ENCODE peak calls at places on chromosome 21, in eight cellular contexts. V is mammary epithelial cell; Q is ascending aorta; D is CD8-positive, alpha-beta T cell; N is GM06990; A is GM23338; R is heart right ventricle; E is fibroblast of mammary gland. C is an unnamed sample.

GRCh38 chr21:31218830-31219608 is 125.0 kb downstream of the TIAM1 start:
- DNase-seq in V (peak; percentile 92), Q (no peak), D (no peak), N (no peak), A (no peak), R (peak; percentile 26), E (peak; percentile 93), C (peak; percentile 61)

GRCh38 chr21:29221259-29221744 is 77.4 kb upstream of the BACH1 start:
- DNase-seq in V (no peak), Q (no peak), D (no peak), N (no peak), A (no peak), R (no peak), E (no peak), C (peak; percentile 26)

GRCh38 chr21:40938078-40938477 is 91.1 kb upstream of the DSCAM start:
- DNase-seq in V (no peak), Q (no peak), D (no peak), N (no peak), A (no peak), R (no peak), E (no peak), C (no peak)

GRCh38 chr21:36079010-36079649 is 9.3 kb downstream of the CBR1 start:
- DNase-seq in V (no peak), Q (no peak), D (no peak), N (peak; percentile 31), A (no peak), R (no peak), E (no peak), C (no peak)

GRCh38 chr21:36695671-36696389 is 3.1 kb upstream of the SIM2 start:
- DNase-seq in V (no peak), Q (no peak), D (no peak), N (no peak), A (peak; percentile 87), R (no peak), E (no peak), C (no peak)

GRCh38 chr21:26079376-26079775 is 91.2 kb downstream of the APP start:
- DNase-seq in V (no peak), Q (no peak), D (no peak), N (no peak), A (no peak), R (no peak), E (no peak), C (peak; percentile 37)

GRCh38 chr21:17438642-17439041 is 74.2 kb upstream of the CXADR start:
- DNase-seq in V (no peak), Q (no peak), D (no peak), N (no peak), A (peak; percentile 72), R (no peak), E (no peak), C (no peak)

GRCh38 chr21:43805275-43805800 is 16.0 kb downstream of the RRP1 start:
- DNase-seq in V (no peak), Q (no peak), D (no peak), N (peak; percentile 89), A (no peak), R (no peak), E (no peak), C (no peak)

GRCh38 chr21:44375686-44376320 is 22.4 kb downstream of the TRPM2 start:
- DNase-seq in V (no peak), Q (no peak), D (no peak), N (no peak), A (no peak), R (no peak), E (no peak), C (no peak)

GRCh38 chr21:34933609-34934345 is 115.3 kb downstream of the RUNX1 start:
- DNase-seq in V (no peak), Q (no peak), D (peak; percentile 10), N (no peak), A (no peak), R (no peak), E (no peak), C (no peak)

GRCh38 chr21:15495965-15496364 is 233.8 kb upstream of the USP25 start:
- DNase-seq in V (peak; percentile 63), Q (no peak), D (no peak), N (no peak), A (no peak), R (no peak), E (peak; percentile 85), C (no peak)
- H3K4me3 ChIP-seq in V (no peak overlapping the region), Q (no peak overlapping the region), D (no peak overlapping the region), N (no peak overlapping the region), A (no peak overlapping the region), R (no peak overlapping the region), E (no peak overlapping the region), C (no peak overlapping the region)

GRCh38 chr21:38333290-38334272 is 76.8 kb downstream of the KCNJ15 start:
- DNase-seq in V (no peak), Q (no peak), D (no peak), N (no peak), A (peak; percentile 37), R (peak; percentile 40), E (peak; percentile 53), C (no peak)
- TF ChIP-seq CTCF in V (peak; percentile 47), Q (no peak), D (no peak), N (peak; percentile 36), A (peak; percentile 48), R (no peak), E (peak; percentile 38), C (peak; percentile 33)

GRCh38 chr21:37914211-37914900 is 1.9 kb downstream of the KCNJ6 start:
- DNase-seq in V (peak; percentile 34), Q (no peak), D (no peak), N (no peak), A (peak; percentile 85), R (peak; percentile 25), E (no peak), C (peak; percentile 5)
- H3K4me3 ChIP-seq in V (no peak overlapping the region), Q (no peak overlapping the region), D (no peak overlapping the region), N (no peak overlapping the region), A (peak overlapping the region; percentile 77), R (no peak overlapping the region), E (no peak overlapping the region), C (peak overlapping the region; percentile 11)

DNA sequence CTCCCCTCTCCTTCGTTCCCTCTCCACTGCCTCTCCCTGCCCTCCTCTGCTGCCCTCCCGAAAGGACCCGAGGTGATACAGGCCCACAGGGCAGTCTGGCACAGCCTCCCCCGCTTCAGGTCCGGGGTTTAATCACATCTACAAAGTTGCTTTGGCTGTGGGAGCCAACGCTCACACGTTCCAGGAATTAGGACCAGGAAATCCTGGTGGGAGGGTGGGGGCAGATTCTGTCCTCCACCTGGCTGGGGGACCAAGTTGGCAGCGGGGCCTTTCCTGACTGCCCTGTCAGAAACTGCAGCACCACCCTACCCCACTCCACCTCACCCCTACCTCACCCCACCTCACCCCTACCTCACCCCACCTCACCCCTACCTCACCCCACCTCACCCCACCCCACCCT is 95.1 kb downstream of the WDR4 start:
- DNase-seq in V (no peak), Q (no peak), D (no peak), N (no peak), A (no peak), R (no peak), E (no peak), C (no peak)
- TF ChIP-seq CTCF in V (no peak), Q (no peak), D (no peak), N (no peak), A (no peak), R (no peak), E (no peak), C (no peak)

GRCh38 chr21:37974081-37974480 is 57.8 kb upstream of the KCNJ6 start:
- DNase-seq in V (peak; percentile 71), Q (no peak), D (no peak), N (no peak), A (no peak), R (no peak), E (peak; percentile 7), C (peak; percentile 2)
- H3K4me3 ChIP-seq in V (no peak overlapping the region), Q (no peak overlapping the region), D (no peak overlapping the region), N (no peak overlapping the region), A (no peak overlapping the region), R (no peak overlapping the region), E (no peak overlapping the region), C (no peak overlapping the region)

GRCh38 chr21:45767071-45768006 is 123.8 kb downstream of the PCBP3 start:
- DNase-seq in V (no peak), Q (no peak), D (no peak), N (no peak), A (no peak), R (no peak), E (peak; percentile 71), C (peak; percentile 40)

GRCh38 chr21:45768011-45768740 is 124.7 kb downstream of the PCBP3 start:
- DNase-seq in V (no peak), Q (no peak), D (no peak), N (no peak), A (no peak), R (no peak), E (peak; percentile 53), C (peak; percentile 41)

GRCh38 chr21:45769239-45769758 is 125.8 kb downstream of the PCBP3 start:
- DNase-seq in V (no peak), Q (no peak), D (no peak), N (no peak), A (no peak), R (no peak), E (no peak), C (no peak)

GRCh38 chr21:45769896-45770295 is 126.4 kb downstream of the PCBP3 start:
- DNase-seq in V (no peak), Q (no peak), D (no peak), N (no peak), A (no peak), R (no peak), E (no peak), C (no peak)

DNA sequence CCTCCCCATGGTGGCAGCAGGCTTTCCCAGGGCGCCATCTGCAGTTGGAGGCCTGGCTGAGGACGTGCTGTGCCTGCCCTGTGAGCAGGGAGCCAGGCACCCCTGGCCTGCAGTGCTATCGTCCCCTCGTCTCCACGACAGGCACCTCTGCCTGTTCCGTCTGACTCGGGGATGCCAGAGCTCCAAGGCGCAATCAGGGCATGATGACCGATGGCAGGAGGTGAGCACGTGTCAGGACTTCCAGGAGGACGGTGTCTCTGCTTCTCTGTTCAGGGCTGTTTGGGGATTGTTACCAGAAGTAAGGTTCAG is 125.2 kb downstream of the PCBP3 start:
- DNase-seq in V (no peak), Q (no peak), D (no peak), N (no peak), A (peak; percentile 24), R (no peak), E (no peak), C (no peak)
- TF ChIP-seq CTCF in V (peak; percentile 43), Q (no peak), D (no peak), N (peak; percentile 30), A (no peak), R (no peak), E (no peak), C (no peak)